ENCODE peak calls at places on chromosome 2, in four cellular contexts. J is GM12878, L is WTC11, Y is K562. B is an unnamed sample.

GRCh38 chr2:98702127-98702802 is 28.7 kb downstream of the MGAT4A start:
- DNase-seq in J (no peak), L (no peak), Y (no peak), B (peak)

GRCh38 chr2:61433606-61434005 is 37.3 kb downstream of the USP34 start:
- DNase-seq in J (no peak), L (no peak), Y (no peak), B (no peak)

GRCh38 chr2:234025475-234025874 is 25.0 kb upstream of the SPP2 start:
- DNase-seq in J (peak), L (no peak), Y (no peak), B (no peak)

GRCh38 chr2:74571058-74571457 is 16.5 kb downstream of the DOK1 start:
- DNase-seq in J (peak), L (no peak), Y (no peak), B (no peak)

GRCh38 chr2:24016853-24017703 is 7.2 kb downstream of the MFSD2B start:
- DNase-seq in J (no peak), L (no peak), Y (no peak), B (no peak)

GRCh38 chr2:157236404-157236803 is 21.1 kb upstream of the GALNT5 start:
- DNase-seq in J (no peak), L (no peak), Y (no peak), B (no peak)

GRCh38 chr2:152347076-152347475 is 12.1 kb downstream of the FMNL2 start:
- DNase-seq in J (no peak), L (no peak), Y (no peak), B (no peak)

GRCh38 chr2:101047075-101047766 is 45.1 kb downstream of the RPL31 start:
- DNase-seq in J (no peak), L (no peak), Y (no peak), B (no peak)

GRCh38 chr2:97712693-97713295 is 582 bp upstream of the ZAP70 start:
- DNase-seq in J (no peak), L (no peak), Y (no peak), B (no peak)

GRCh38 chr2:74008761-74009395 is 24.2 kb downstream of the TET3 start:
- DNase-seq in J (no peak), L (no peak), Y (no peak), B (no peak)

GRCh38 chr2:41881249-41881648 is 166.6 kb upstream of the PKDCC start:
- DNase-seq in J (no peak), L (no peak), Y (no peak), B (no peak)

GRCh38 chr2:226217191-226217590 is 582.4 kb downstream of the IRS1 start:
- DNase-seq in J (no peak), L (no peak), Y (no peak), B (no peak)

GRCh38 chr2:235595420-235596010 is 101.7 kb downstream of the AGAP1 start:
- DNase-seq in J (no peak), L (peak), Y (peak), B (peak)

GRCh38 chr2:25252291-25253152 is 84.1 kb upstream of the POMC start:
- DNase-seq in J (no peak), L (peak), Y (peak), B (peak)

GRCh38 chr2:75200140-75200985 is 1.0 kb upstream of the TACR1 start:
- DNase-seq in J (no peak), L (peak), Y (no peak), B (no peak)

GRCh38 chr2:128390991-128391630 is 72.4 kb upstream of the HS6ST1 start:
- DNase-seq in J (no peak), L (peak), Y (no peak), B (no peak)

GRCh38 chr2:144431384-144431783 is 88.5 kb downstream of the ZEB2 start:
- DNase-seq in J (no peak), L (no peak), Y (no peak), B (no peak)

GRCh38 chr2:123453046-123453445 is 572.0 kb upstream of the CNTNAP5 start:
- DNase-seq in J (no peak), L (no peak), Y (no peak), B (no peak)

DNA sequence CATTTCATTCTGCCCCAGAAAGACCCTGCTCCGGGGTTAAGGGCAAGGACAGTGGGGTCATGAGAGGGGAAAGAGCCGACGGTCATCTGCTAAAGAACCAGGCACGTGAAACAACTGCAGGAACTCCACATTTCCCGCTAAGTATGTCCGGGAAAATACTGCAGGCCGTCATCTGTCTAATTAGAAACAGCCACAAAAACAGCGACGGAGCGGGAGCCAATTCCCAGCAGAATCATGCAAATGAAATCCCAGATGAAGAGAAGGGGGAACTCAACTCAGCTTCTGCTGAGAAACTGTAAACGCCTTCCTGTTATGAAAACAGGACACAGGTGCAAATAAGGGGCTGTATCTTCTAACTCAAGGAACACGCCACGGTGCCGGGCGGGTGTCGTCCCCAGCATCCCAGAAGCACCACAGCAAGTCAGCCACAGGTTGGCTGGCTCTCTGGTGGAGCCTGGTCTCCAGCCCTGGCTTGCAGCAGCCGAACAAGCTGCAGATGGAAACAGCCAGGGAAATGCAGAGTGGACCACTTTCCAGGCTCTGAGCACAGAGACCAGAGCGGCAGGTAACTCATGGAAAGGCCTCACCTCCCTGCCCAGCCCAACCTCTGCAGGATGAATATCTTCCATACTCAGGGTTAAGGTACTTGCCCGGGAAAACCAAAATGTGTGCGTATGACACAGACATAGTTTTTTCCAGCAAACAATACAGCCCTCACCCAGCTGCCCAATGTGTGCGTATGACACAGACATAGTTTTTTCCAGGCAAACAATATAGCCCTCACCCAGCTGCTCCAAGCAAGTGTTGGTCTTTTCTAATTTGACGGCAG is 28.9 kb downstream of the PXDN start:
- DNase-seq in J (no peak), L (no peak), Y (no peak), B (no peak)
- TF ChIP-seq CREM in J (no peak), L (no peak), Y (no peak), B (no peak)

DNA sequence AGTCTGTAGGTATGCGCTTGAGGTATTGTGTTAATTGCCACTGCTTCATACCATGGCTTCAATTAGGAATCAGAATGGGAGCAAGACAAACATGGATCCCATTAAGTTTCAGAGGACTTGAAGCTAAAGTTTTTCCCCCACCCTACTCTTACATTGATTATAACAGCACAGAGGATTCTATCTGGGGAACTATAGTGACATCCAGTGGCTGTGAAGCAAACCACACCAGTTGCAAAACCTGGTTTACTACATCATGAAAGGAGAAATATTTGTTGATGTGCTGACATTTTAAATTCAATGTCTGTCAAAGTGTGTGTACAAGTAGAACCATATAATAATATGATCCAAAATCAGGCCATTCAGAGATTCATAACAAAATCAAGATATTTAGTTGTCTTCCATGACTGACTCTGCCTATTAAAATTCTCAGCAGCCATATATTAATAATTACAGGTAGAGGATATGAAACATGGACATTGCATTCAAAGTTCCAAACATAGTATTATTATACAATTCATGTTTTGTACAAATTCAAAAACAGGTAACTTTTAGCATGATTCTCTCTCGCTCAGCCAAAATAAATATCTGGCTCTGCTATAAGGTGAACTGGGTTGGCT is 82.9 kb downstream of the GRB14 start:
- DNase-seq in J (no peak), L (no peak), Y (no peak), B (peak)
- TF ChIP-seq CREM in J (no peak), L (no peak), Y (no peak), B (no peak)

DNA sequence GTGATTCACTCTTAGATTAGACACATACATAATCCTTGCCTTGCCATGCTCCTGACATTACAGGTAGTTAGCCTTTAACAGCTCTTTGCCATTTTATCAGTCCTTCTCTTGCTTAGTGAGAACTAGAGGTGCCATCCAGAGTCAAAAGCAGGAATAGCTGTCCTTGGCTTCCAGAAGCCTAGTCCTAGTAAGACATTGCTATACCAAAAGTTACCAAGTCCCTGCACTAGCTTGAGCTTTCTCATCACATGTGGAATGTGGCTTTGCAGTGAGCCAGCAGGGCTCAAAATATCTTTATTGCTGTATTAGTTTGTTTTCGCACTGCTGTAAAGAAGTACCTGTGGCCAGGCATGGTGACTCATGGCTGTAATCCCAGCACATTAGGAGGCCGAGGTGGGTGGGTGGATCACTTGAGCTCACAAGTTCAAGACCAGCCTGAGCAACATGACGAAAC is 104.7 kb upstream of the NOSTRIN start:
- DNase-seq in J (no peak), L (no peak), Y (no peak), B (no peak)
- TF ChIP-seq CREM in J (no peak), L (no peak), Y (no peak), B (no peak)

GRCh38 chr2:191041418-191042161 is 27.6 kb upstream of the STAT1 start:
- DNase-seq in J (no peak), L (peak), Y (peak), B (peak)
- TF ChIP-seq CREM in J (no peak), L (no peak), Y (no peak), B (no peak)

GRCh38 chr2:231012471-231012870 is 16.6 kb downstream of the SPATA3 start:
- DNase-seq in J (no peak), L (no peak), Y (no peak), B (no peak)

GRCh38 chr2:231016576-231017249 is 20.6 kb upstream of the C2orf72 start:
- DNase-seq in J (no peak), L (no peak), Y (no peak), B (no peak)

GRCh38 chr2:231015462-231015861 is 19.5 kb downstream of the SPATA3 start:
- DNase-seq in J (no peak), L (no peak), Y (no peak), B (no peak)

GRCh38 chr2:231011526-231011925 is 15.6 kb downstream of the SPATA3 start:
- DNase-seq in J (no peak), L (no peak), Y (no peak), B (no peak)

DNA sequence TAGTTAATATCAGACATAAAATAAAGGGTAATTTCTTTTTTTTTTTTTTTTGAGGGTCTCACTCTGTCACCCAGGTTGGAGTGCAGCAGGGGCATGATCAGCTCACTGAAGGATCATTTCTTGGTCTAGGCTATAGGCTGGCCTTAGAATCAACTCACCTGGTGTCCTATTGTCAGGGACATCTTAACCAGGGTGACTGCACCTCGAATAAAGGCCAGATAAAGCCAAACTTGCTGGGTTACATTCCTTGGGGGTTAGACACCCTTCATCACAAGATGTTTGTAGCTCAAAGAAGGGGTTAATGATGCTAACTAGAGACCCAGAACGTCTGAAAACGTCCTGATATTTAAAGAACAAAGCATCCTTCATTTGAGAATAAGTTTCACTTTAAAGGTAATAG is 17.9 kb downstream of the SPATA3 start:
- DNase-seq in J (no peak), L (no peak), Y (no peak), B (no peak)
- TF ChIP-seq CREM in J (no peak), L (no peak), Y (no peak), B (no peak)

B was measured in HepG2.